ENCODE peak calls at places on chromosomes 16 and 17, in four cellular contexts. B is transverse colon, L is HCT116, Z is spleen. V is an unnamed sample.

GRCh38 chr17:27590864-27591263 is 40.1 kb upstream of the LGALS9 start:
- DNase-seq in B (no peak), L (no peak), Z (no peak), V (no peak)

GRCh38 chr17:35877345-35878029 is 2.7 kb downstream of the CCL5 start:
- DNase-seq in B (no peak), L (no peak), Z (no peak), V (no peak)

GRCh38 chr16:52318259-52319008 is 228.5 kb downstream of the TOX3 start:
- DNase-seq in B (no peak), L (no peak), Z (no peak), V (no peak)

GRCh38 chr17:61475726-61476125 is 23.5 kb downstream of the TBX4 start:
- DNase-seq in B (no peak), L (no peak), Z (peak; percentile 46), V (no peak)

GRCh38 chr17:12722282-12722681 is 56.6 kb downstream of the MYOCD start:
- DNase-seq in B (no peak), L (no peak), Z (no peak), V (no peak)

GRCh38 chr17:29663155-29663554 is 40.4 kb upstream of the CORO6 start:
- DNase-seq in B (no peak), L (no peak), Z (no peak), V (no peak)

GRCh38 chr17:17849863-17850373 is 13.1 kb upstream of the SREBF1 start:
- DNase-seq in B (peak; percentile 55), L (no peak), Z (peak; percentile 88), V (no peak)

GRCh38 chr17:44065668-44066203 is 735 bp downstream of the LSM12 start:
- DNase-seq in B (no peak), L (no peak), Z (no peak), V (no peak)

GRCh38 chr16:79712273-79712672 is 111.7 kb upstream of the MAF start:
- DNase-seq in B (peak; percentile 10), L (no peak), Z (no peak), V (peak; percentile 47)

GRCh38 chr16:30356401-30357084 is 1.4 kb upstream of the CD2BP2 start:
- DNase-seq in B (peak; percentile 42), L (no peak), Z (peak; percentile 79), V (no peak)

GRCh38 chr16:30353438-30354129 is 1.5 kb downstream of the CD2BP2 start:
- DNase-seq in B (peak; percentile 15), L (no peak), Z (peak; percentile 74), V (no peak)

GRCh38 chr16:30354423-30355143 is 525 bp downstream of the CD2BP2 start:
- DNase-seq in B (peak; percentile 38), L (no peak), Z (peak; percentile 78), V (no peak)

GRCh38 chr16:30355954-30356308 is 823 bp upstream of the CD2BP2 start:
- DNase-seq in B (no peak), L (no peak), Z (peak; percentile 79), V (no peak)

GRCh38 chr16:30355144-30355953 is at the start of gene CD2BP2:
- DNase-seq in B (peak; percentile 98), L (peak; percentile 99), Z (peak; percentile 98), V (peak; percentile 97)
- TF ChIP-seq POLR2A in B (peak; percentile 11), L (peak; percentile 36), Z (peak; percentile 29), V (peak; percentile 43)

GRCh38 chr16:1334739-1335138 is 1.3 kb downstream of the BAIAP3 start:
- DNase-seq in B (no peak), L (no peak), Z (no peak), V (no peak)

GRCh38 chr16:1331712-1332617 is 1.5 kb upstream of the BAIAP3 start:
- DNase-seq in B (peak; percentile 88), L (peak; percentile 33), Z (peak; percentile 93), V (peak; percentile 58)

GRCh38 chr16:1333854-1334719 is 642 bp downstream of the BAIAP3 start:
- DNase-seq in B (no peak), L (no peak), Z (no peak), V (no peak)

GRCh38 chr16:1332618-1333148 is 762 bp upstream of the BAIAP3 start:
- DNase-seq in B (no peak), L (no peak), Z (no peak), V (no peak)

GRCh38 chr16:1333149-1333812 is at the start of gene BAIAP3:
- DNase-seq in B (peak; percentile 64), L (no peak), Z (peak; percentile 88), V (peak; percentile 64)
- TF ChIP-seq POLR2AphosphoS5 in B (peak; percentile 30), L (peak; percentile 95), Z (peak; percentile 73), V (no peak)

GRCh38 chr16:67979955-67980678 is at the start of gene DPEP3:
- DNase-seq in B (no peak), L (no peak), Z (no peak), V (no peak)
- TF ChIP-seq CTCF in B (no peak), L (peak; percentile 24), Z (no peak), V (no peak)

GRCh38 chr17:58831780-58832179 is 76.1 kb downstream of the PPM1E start:
- DNase-seq in B (no peak), L (no peak), Z (no peak), V (no peak)

GRCh38 chr17:58832514-58832913 is 76.9 kb downstream of the PPM1E start:
- DNase-seq in B (no peak), L (no peak), Z (no peak), V (no peak)

GRCh38 chr17:58840820-58841612 is 85.4 kb downstream of the PPM1E start:
- DNase-seq in B (no peak), L (no peak), Z (no peak), V (peak; percentile 13)

GRCh38 chr17:58837699-58838098 is 82.0 kb downstream of the PPM1E start:
- DNase-seq in B (no peak), L (no peak), Z (no peak), V (no peak)
- TF ChIP-seq POLR2A in B (no peak), L (no peak), Z (no peak), V (no peak)

GRCh38 chr17:40556884-40557414 is 8.3 kb downstream of the CCR7 start:
- DNase-seq in B (no peak), L (no peak), Z (peak; percentile 81), V (no peak)
- TF ChIP-seq POLR2AphosphoS5 in B (no peak), L (no peak), Z (peak; percentile 83), V (no peak)

GRCh38 chr16:3596101-3596861 is 15.1 kb downstream of the SLX4 start:
- DNase-seq in B (no peak), L (no peak), Z (no peak), V (no peak)

GRCh38 chr16:3595521-3596021 is 15.8 kb downstream of the SLX4 start:
- DNase-seq in B (no peak), L (no peak), Z (no peak), V (no peak)

GRCh38 chr16:3595110-3595486 is 16.3 kb downstream of the SLX4 start:
- DNase-seq in B (no peak), L (no peak), Z (no peak), V (no peak)

GRCh38 chr16:3592559-3592958 is 15.4 kb upstream of the NLRC3 start:
- DNase-seq in B (no peak), L (no peak), Z (no peak), V (no peak)

GRCh38 chr16:3594316-3595109 is 16.9 kb downstream of the SLX4 start:
- DNase-seq in B (no peak), L (no peak), Z (no peak), V (no peak)
- TF ChIP-seq CTCF in B (no peak), L (no peak), Z (no peak), V (no peak)

GRCh38 chr17:7235693-7236665 is 1.7 kb upstream of the DVL2 start:
- DNase-seq in B (no peak), L (no peak), Z (peak; percentile 75), V (no peak)

GRCh38 chr17:7232114-7232513 is 2.2 kb downstream of the DVL2 start:
- DNase-seq in B (no peak), L (no peak), Z (no peak), V (no peak)

GRCh38 chr17:7233701-7234099 is 617 bp downstream of the DVL2 start:
- DNase-seq in B (no peak), L (no peak), Z (no peak), V (no peak)

GRCh38 chr17:7236808-7237207 is 2.4 kb downstream of the PHF23 start:
- DNase-seq in B (no peak), L (no peak), Z (peak; percentile 78), V (no peak)

DNA sequence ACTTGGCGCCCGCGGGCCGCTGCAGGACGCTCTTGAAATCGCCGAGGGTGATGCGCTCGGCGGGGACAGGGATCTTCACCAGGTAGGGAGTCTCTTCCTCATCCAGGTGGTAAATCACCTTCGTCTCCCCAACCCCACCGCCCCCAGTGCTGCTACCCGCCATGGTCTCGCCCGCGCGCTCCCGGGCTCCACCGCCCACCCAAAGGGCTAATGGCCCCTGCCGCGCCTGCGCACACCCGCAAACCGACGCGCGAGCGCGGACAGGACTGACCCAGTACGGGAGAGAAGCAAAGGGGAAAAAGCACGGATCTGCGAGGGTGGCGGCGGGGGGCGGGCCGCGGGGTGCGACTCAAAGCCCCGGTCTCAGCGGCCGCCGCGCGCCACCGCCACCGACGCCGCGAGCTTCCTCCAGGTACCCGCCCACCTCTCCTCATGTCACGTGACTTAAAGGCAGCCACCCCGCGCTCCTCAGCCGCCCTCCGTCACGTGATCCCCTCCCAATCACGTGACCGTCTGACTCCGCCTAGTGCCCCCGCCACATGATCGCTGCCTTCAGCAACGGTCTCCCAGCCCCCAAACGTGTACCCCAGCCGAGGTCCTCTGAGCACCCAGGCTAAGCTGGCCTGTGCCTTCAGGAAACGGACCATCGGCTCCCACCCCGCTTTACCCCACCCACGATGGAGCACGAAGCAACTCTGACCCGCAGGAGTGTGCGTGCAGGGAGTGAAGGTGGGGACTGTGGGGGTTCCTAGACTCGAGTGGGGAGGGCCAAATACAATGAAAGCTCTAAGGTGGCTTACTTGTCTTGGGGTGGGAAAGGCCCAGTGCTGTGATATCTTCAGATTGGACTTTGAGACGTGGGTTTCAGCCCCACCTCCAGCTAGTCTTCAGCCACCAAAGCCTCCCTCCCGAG is at the start of gene DVL2:
- DNase-seq in B (peak; percentile 96), L (peak; percentile 88), Z (peak; percentile 99), V (peak; percentile 96)
- TF ChIP-seq POLR2A in B (peak; percentile 83), L (peak; percentile 69), Z (peak; percentile 50), V (peak; percentile 96)

DNA sequence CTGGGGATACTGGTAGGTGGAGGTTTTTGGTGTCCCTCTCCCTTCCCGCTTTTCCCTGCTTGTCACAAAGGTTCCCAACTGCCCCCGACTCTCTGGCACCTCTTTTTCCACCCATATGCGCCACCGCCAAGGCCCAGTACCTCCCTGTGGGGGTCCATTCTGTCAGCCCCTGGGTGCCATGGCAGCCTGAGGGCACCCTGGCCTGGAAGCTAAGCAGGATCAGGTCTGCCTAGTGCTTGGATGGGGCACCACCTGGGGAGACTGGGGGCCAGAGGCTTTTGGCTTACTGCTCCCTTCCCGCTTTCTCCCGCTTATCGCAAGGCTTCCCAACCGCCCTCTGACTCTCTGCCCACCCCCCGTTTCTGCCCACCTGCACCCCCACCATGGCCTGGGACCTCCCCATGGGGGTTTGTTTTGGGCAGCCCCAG is 2286.4 kb downstream of the TP53TG3F start:
- DNase-seq in B (no peak), L (no peak), Z (no peak), V (no peak)
- TF ChIP-seq POLR2AphosphoS5 in B (no peak), L (no peak), Z (no peak), V (no peak)

DNA sequence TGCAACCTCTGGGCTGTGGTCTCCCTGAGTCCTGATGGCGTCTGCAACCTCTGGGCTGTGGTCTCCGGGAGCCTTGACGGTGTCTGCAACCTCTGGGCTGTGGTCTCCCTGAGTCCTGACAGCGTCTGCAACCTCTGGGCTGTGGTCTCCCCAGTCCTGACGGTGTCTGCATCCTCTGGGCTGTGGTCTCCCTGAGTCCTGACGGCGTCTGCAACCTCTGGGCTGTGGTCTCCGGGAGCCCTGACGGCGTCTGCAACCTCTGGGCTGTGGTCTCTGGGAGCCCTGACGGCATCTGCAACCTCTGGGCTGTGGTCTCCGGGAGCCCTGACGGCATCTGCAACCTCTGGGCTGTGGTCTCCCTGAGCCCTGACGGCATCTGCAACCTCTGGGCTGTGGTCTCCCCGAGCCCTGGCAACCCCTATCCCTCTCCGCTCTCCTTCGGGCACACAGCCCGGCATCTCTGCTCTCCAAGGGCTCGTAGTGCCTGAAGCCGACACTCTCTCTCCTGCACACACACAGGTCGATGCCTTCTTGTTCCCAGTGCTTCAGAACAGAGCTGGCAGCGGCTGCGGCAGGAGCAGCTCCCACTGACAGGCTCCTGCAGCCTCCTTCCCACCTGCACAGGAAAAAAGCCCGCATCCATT is 45.6 kb downstream of the METRNL start:
- DNase-seq in B (no peak), L (no peak), Z (peak; percentile 58), V (no peak)
- TF ChIP-seq CTCF in B (no peak), L (no peak), Z (no peak), V (no peak)

V was measured in prostate gland.